ENCODE peak calls at places on chromosomes 4 and X, in four cellular contexts. Q is H9, J is H1, I is neuronal stem cell. P is an unnamed sample.

GRCh38 chr4:140756292-140757219 is at the start of gene TBC1D9:
- DNase-seq in J (peak), I (peak), Q (peak), P (peak)

GRCh38 chrX:126030021-126030420 is 136.1 kb downstream of the DCAF12L2 start:
- DNase-seq in I (no peak), Q (no peak), J (no peak), P (no peak)

GRCh38 chr4:22179124-22179874 is 230.7 kb upstream of the KCNIP4 start:
- DNase-seq in J (no peak), Q (no peak), I (no peak), P (no peak)

GRCh38 chr4:184473515-184474260 is 662 bp downstream of the IRF2 start:
- DNase-seq in J (no peak), Q (no peak), I (peak), P (no peak)

GRCh38 chrX:69503228-69503834 is 795 bp upstream of the NALF2 start:
- DNase-seq in J (no peak), I (no peak), Q (no peak), P (no peak)

GRCh38 chr4:141371206-141371605 is 150.5 kb downstream of the ZNF330 start:
- DNase-seq in Q (no peak), I (no peak), J (no peak), P (no peak)

GRCh38 chr4:91220315-91220714 is 1083.5 kb upstream of the GRID2 start:
- DNase-seq in J (no peak), Q (no peak), I (no peak), P (no peak)

GRCh38 chr4:40628888-40629287 is 776 bp downstream of the RBM47 start:
- DNase-seq in I (no peak), J (no peak), Q (no peak), P (peak)

GRCh38 chrX:103831803-103832544 is at the start of gene RAB9B:
- DNase-seq in Q (peak), J (no peak), I (peak), P (peak)

GRCh38 chr4:145083891-145084640 is 13.9 kb downstream of the ANAPC10 start:
- DNase-seq in Q (no peak), J (no peak), I (no peak), P (peak)

GRCh38 chrX:10089378-10089795 is 67.4 kb upstream of the CLCN4 start:
- DNase-seq in J (no peak), Q (no peak), I (no peak), P (no peak)

GRCh38 chrX:13733506-13733905 is 914 bp downstream of the TRAPPC2 start:
- DNase-seq in I (no peak), Q (no peak), J (no peak), P (no peak)

GRCh38 chr4:83195280-83195679 is 80.8 kb upstream of the PLAC8 start:
- DNase-seq in Q (no peak), J (no peak), I (no peak), P (no peak)

GRCh38 chr4:174190832-174191500 is 92.5 kb downstream of the FBXO8 start:
- DNase-seq in Q (no peak), J (no peak), I (no peak), P (no peak)

GRCh38 chr4:121358473-121358872 is 22.3 kb downstream of the QRFPR start:
- DNase-seq in J (no peak), Q (no peak), I (no peak), P (no peak)

GRCh38 chr4:108166441-108167315 is 2.1 kb downstream of the LEF1 start:
- DNase-seq in I (peak), Q (peak), J (no peak), P (peak)

GRCh38 chr4:140595065-140595464 is 26.3 kb upstream of the UCP1 start:
- DNase-seq in J (no peak), Q (peak), I (no peak), P (peak)

GRCh38 chrX:118693843-118694242 is 33.6 kb upstream of the IL13RA1 start:
- DNase-seq in Q (no peak), J (no peak), I (no peak), P (no peak)

GRCh38 chr4:2284161-2284933 is 22.4 kb upstream of the MXD4 start:
- DNase-seq in I (no peak), Q (no peak), J (no peak), P (no peak)

GRCh38 chr4:149048451-149049143 is 606.4 kb upstream of the NR3C2 start:
- DNase-seq in I (no peak), Q (no peak), J (no peak), P (no peak)

GRCh38 chr4:2042207-2042946 is 16.8 kb upstream of the NAT8L start:
- DNase-seq in J (no peak), Q (peak), I (no peak), P (peak)

GRCh38 chr4:186554485-186554884 is 882 bp downstream of the MTNR1A start:
- DNase-seq in J (no peak), Q (peak), I (no peak), P (no peak)

GRCh38 chr4:165439981-165440380 is 61.2 kb downstream of the CPE start:
- DNase-seq in Q (no peak), J (no peak), I (no peak), P (no peak)

GRCh38 chr4:107034091-107034698 is 1.9 kb downstream of the DKK2 start:
- DNase-seq in Q (peak), J (no peak), I (peak), P (no peak)

GRCh38 chr4:182642831-182643230 is 274.4 kb downstream of the DCTD start:
- DNase-seq in Q (no peak), I (no peak), J (no peak), P (peak)

GRCh38 chr4:123107444-123108252 is 185.3 kb upstream of the NUDT6 start:
- DNase-seq in Q (no peak), J (no peak), I (no peak), P (no peak)

GRCh38 chr4:123109129-123109528 is 186.7 kb upstream of the NUDT6 start:
- DNase-seq in J (no peak), Q (no peak), I (no peak), P (no peak)

GRCh38 chr4:123110147-123110546 is 187.8 kb upstream of the NUDT6 start:
- DNase-seq in J (no peak), I (no peak), Q (no peak), P (no peak)

GRCh38 chr4:123104275-123104674 is 181.9 kb upstream of the NUDT6 start:
- DNase-seq in I (no peak), J (no peak), Q (no peak), P (no peak)

GRCh38 chr4:123106741-123107140 is 184.3 kb upstream of the NUDT6 start:
- DNase-seq in Q (no peak), J (no peak), I (no peak), P (no peak)
- H2BK12ac ChIP-seq in Q (no peak), J (no peak), I (peak), P (no peak)

GRCh38 chrX:72125331-72126047 is 6.2 kb downstream of the RTL5 start:
- DNase-seq in J (no peak), Q (no peak), I (no peak), P (no peak)

GRCh38 chrX:72123471-72124185 is 8.1 kb downstream of the RTL5 start:
- DNase-seq in J (no peak), Q (peak), I (peak), P (no peak)

GRCh38 chrX:72122621-72123275 is 9.0 kb downstream of the RTL5 start:
- DNase-seq in J (no peak), I (no peak), Q (no peak), P (no peak)

GRCh38 chrX:72126048-72126415 is 5.7 kb downstream of the RTL5 start:
- DNase-seq in J (no peak), Q (no peak), I (no peak), P (no peak)

GRCh38 chrX:72124540-72125201 is 7.0 kb downstream of the RTL5 start:
- DNase-seq in Q (no peak), I (no peak), J (no peak), P (no peak)
- H4K91ac ChIP-seq in Q (no peak), I (no peak), J (no peak), P (peak)

GRCh38 chr4:51907001-51907669 is 64.2 kb downstream of the DCUN1D4 start:
- DNase-seq in J (no peak), Q (no peak), I (no peak), P (no peak)
- H3K4me2 ChIP-seq in J (no peak), Q (no peak), I (no peak), P (no peak)

GRCh38 chr4:143184503-143185252 is at the start of gene USP38:
- DNase-seq in J (peak), Q (peak), I (peak), P (peak)
- H2BK12ac ChIP-seq in J (peak), Q (no peak), I (no peak), P (no peak)

GRCh38 chr4:153922148-153922547 is 133.3 kb upstream of the SFRP2 start:
- DNase-seq in J (no peak), I (no peak), Q (no peak), P (no peak)
- H4K91ac ChIP-seq in J (no peak), I (no peak), Q (no peak), P (no peak)

DNA sequence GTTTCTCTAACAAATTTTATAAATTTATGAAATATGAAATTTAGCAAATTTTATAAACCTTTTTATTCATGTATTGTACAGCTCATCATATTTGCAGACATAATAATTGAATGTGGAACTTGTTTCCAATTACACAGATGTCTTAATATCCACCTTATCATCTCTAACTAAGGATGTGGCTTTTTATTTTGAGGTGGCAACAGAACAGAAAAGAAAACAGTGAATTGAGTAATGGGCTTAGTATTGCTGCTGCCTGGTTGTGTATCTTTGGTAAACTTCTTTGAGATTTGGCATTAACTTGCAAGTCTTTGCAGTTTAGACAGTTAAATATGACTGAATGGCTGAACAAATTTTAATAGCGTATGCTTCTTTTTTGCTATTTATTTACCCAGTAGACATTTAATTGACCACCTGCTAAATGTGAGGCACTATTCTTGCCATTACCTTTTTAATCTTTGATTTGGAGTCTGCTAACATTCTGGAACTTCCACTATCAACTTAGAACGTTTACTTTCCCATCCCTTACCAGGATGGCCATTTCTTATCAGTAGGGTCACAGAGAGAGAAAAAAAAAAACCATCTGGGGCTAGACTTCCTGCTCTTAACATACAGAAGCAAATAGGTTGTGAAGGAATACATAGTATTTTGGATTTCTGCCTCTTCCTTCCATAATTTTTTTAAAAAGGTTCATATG is 44.8 kb downstream of the CLCN3 start:
- DNase-seq in Q (no peak), I (no peak), J (no peak), P (no peak)
- H3K4me2 ChIP-seq in Q (no peak), I (no peak), J (no peak), P (no peak)